ENCODE peak calls at places on chromosomes 5 and 9, in eight cellular contexts. One of them, this sample, is unnamed.

GRCh38 chr9:14993891-14994554 is 83.8 kb upstream of the FREM1 start:
- DNase-seq in H9: no peak
- DNase-seq in BJ: no peak
- DNase-seq in AG09319: no peak
- DNase-seq in right atrium auricular region: no peak
- DNase-seq in stomach: no peak
- DNase-seq in pancreas: no peak
- DNase-seq in astrocyte of the spinal cord: no peak
- DNase-seq in this sample: no peak

GRCh38 chr5:59066367-59067163 is 483.7 kb downstream of the RAB3C start:
- DNase-seq in H9: no peak
- DNase-seq in BJ: peak; percentile 31
- DNase-seq in AG09319: no peak
- DNase-seq in right atrium auricular region: no peak
- DNase-seq in stomach: no peak
- DNase-seq in pancreas: no peak
- DNase-seq in astrocyte of the spinal cord: peak; percentile 40
- DNase-seq in this sample: peak; percentile 68

GRCh38 chr9:4774209-4774608 is 18.5 kb upstream of the RCL1 start:
- DNase-seq in H9: no peak
- DNase-seq in BJ: no peak
- DNase-seq in AG09319: no peak
- DNase-seq in right atrium auricular region: peak; percentile 82
- DNase-seq in stomach: no peak
- DNase-seq in pancreas: no peak
- DNase-seq in astrocyte of the spinal cord: no peak
- DNase-seq in this sample: peak; percentile 90

GRCh38 chr5:172380992-172381643 is 73.2 kb downstream of the SH3PXD2B start:
- DNase-seq in H9: no peak
- DNase-seq in BJ: peak; percentile 23
- DNase-seq in AG09319: no peak
- DNase-seq in right atrium auricular region: peak; percentile 80
- DNase-seq in stomach: peak; percentile 52
- DNase-seq in pancreas: peak; percentile 73
- DNase-seq in astrocyte of the spinal cord: peak; percentile 77
- DNase-seq in this sample: no peak

GRCh38 chr5:95730011-95730700 is 980 bp upstream of the RHOBTB3 start:
- DNase-seq in H9: no peak
- DNase-seq in BJ: no peak
- DNase-seq in AG09319: no peak
- DNase-seq in right atrium auricular region: no peak
- DNase-seq in stomach: no peak
- DNase-seq in pancreas: no peak
- DNase-seq in astrocyte of the spinal cord: no peak
- DNase-seq in this sample: no peak

GRCh38 chr5:168327019-168327421 is 35.6 kb downstream of the WWC1 start:
- DNase-seq in H9: no peak
- DNase-seq in BJ: no peak
- DNase-seq in AG09319: no peak
- DNase-seq in right atrium auricular region: no peak
- DNase-seq in stomach: no peak
- DNase-seq in pancreas: no peak
- DNase-seq in astrocyte of the spinal cord: peak; percentile 31
- DNase-seq in this sample: no peak

GRCh38 chr9:99162759-99163364 is 57.9 kb downstream of the TGFBR1 start:
- DNase-seq in H9: no peak
- DNase-seq in BJ: no peak
- DNase-seq in AG09319: peak; percentile 20
- DNase-seq in right atrium auricular region: no peak
- DNase-seq in stomach: no peak
- DNase-seq in pancreas: no peak
- DNase-seq in astrocyte of the spinal cord: peak; percentile 49
- DNase-seq in this sample: peak; percentile 68

GRCh38 chr9:79610019-79610760 is 38.4 kb downstream of the TLE4 start:
- DNase-seq in H9: no peak
- DNase-seq in BJ: peak; percentile 74
- DNase-seq in AG09319: peak; percentile 74
- DNase-seq in right atrium auricular region: no peak
- DNase-seq in stomach: no peak
- DNase-seq in pancreas: no peak
- DNase-seq in astrocyte of the spinal cord: peak; percentile 79
- DNase-seq in this sample: no peak

GRCh38 chr9:137267933-137268355 is 9.6 kb upstream of the TOR4A start:
- DNase-seq in H9: no peak
- DNase-seq in BJ: no peak
- DNase-seq in AG09319: no peak
- DNase-seq in right atrium auricular region: no peak
- DNase-seq in stomach: no peak
- DNase-seq in pancreas: no peak
- DNase-seq in astrocyte of the spinal cord: no peak
- DNase-seq in this sample: no peak

DNA sequence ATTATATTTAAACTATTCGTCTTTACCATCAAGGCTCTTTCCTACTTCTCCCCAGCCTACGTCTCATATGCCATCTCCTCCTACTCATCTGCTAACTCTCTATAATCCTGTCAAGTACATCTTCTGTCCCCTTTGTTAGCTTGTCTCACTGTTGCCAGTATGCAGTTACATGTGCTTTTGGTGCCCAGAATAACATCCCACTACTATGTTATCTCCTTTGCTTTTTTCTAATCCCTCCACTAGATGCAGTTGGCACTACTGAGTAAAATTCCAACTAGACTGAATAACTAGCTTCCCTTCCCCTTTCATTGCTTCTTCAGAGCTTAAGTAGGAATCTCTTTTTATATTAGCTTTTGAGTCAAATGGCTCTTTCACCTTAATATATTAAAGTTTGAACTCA is 3.0 kb upstream of the ARRDC3 start:
- DNase-seq in H9: no peak
- DNase-seq in BJ: no peak
- DNase-seq in AG09319: no peak
- DNase-seq in right atrium auricular region: no peak
- DNase-seq in stomach: no peak
- DNase-seq in pancreas: no peak
- DNase-seq in astrocyte of the spinal cord: no peak
- DNase-seq in this sample: no peak
- TF ChIP-seq CTCF in H9: no peak
- TF ChIP-seq CTCF in BJ: peak; percentile 14
- TF ChIP-seq CTCF in AG09319: no peak
- TF ChIP-seq CTCF in right atrium auricular region: no peak
- TF ChIP-seq CTCF in stomach: no peak
- TF ChIP-seq CTCF in pancreas: no peak
- TF ChIP-seq CTCF in astrocyte of the spinal cord: no peak
- TF ChIP-seq CTCF in this sample: peak; percentile 22

GRCh38 chr5:42949348-42950090 is 90.6 kb downstream of the ANXA2R start:
- DNase-seq in H9: no peak
- DNase-seq in BJ: no peak
- DNase-seq in AG09319: no peak
- DNase-seq in right atrium auricular region: peak; percentile 65
- DNase-seq in stomach: peak; percentile 58
- DNase-seq in pancreas: no peak
- DNase-seq in astrocyte of the spinal cord: peak; percentile 81
- DNase-seq in this sample: peak; percentile 86
- TF ChIP-seq CTCF in H9: no peak
- TF ChIP-seq CTCF in BJ: peak; percentile 59
- TF ChIP-seq CTCF in AG09319: peak; percentile 30
- TF ChIP-seq CTCF in right atrium auricular region: no peak
- TF ChIP-seq CTCF in stomach: peak; percentile 7
- TF ChIP-seq CTCF in pancreas: no peak
- TF ChIP-seq CTCF in astrocyte of the spinal cord: peak; percentile 42
- TF ChIP-seq CTCF in this sample: peak; percentile 71

GRCh38 chr9:1429328-1429727 is 379.2 kb downstream of the DMRT2 start:
- DNase-seq in H9: no peak
- DNase-seq in BJ: no peak
- DNase-seq in AG09319: no peak
- DNase-seq in right atrium auricular region: no peak
- DNase-seq in stomach: no peak
- DNase-seq in pancreas: no peak
- DNase-seq in astrocyte of the spinal cord: no peak
- DNase-seq in this sample: peak; percentile 4
- TF ChIP-seq CTCF in H9: peak; percentile 57
- TF ChIP-seq CTCF in BJ: peak; percentile 20
- TF ChIP-seq CTCF in AG09319: peak; percentile 11
- TF ChIP-seq CTCF in right atrium auricular region: no peak
- TF ChIP-seq CTCF in stomach: no peak
- TF ChIP-seq CTCF in pancreas: no peak
- TF ChIP-seq CTCF in astrocyte of the spinal cord: peak; percentile 7
- TF ChIP-seq CTCF in this sample: peak; percentile 13

GRCh38 chr9:103152473-103152872 is 157.3 kb downstream of the CYLC2 start:
- DNase-seq in H9: no peak
- DNase-seq in BJ: no peak
- DNase-seq in AG09319: no peak
- DNase-seq in right atrium auricular region: no peak
- DNase-seq in stomach: no peak
- DNase-seq in pancreas: no peak
- DNase-seq in astrocyte of the spinal cord: no peak
- DNase-seq in this sample: peak; percentile 0
- TF ChIP-seq CTCF in H9: peak; percentile 56
- TF ChIP-seq CTCF in BJ: no peak
- TF ChIP-seq CTCF in AG09319: no peak
- TF ChIP-seq CTCF in right atrium auricular region: no peak
- TF ChIP-seq CTCF in stomach: no peak
- TF ChIP-seq CTCF in pancreas: no peak
- TF ChIP-seq CTCF in astrocyte of the spinal cord: no peak
- TF ChIP-seq CTCF in this sample: no peak

GRCh38 chr5:117326997-117327396 is 752.4 kb upstream of the SEMA6A start:
- DNase-seq in H9: no peak
- DNase-seq in BJ: no peak
- DNase-seq in AG09319: no peak
- DNase-seq in right atrium auricular region: no peak
- DNase-seq in stomach: no peak
- DNase-seq in pancreas: no peak
- DNase-seq in astrocyte of the spinal cord: no peak
- DNase-seq in this sample: no peak
- TF ChIP-seq CTCF in H9: peak; percentile 40
- TF ChIP-seq CTCF in BJ: no peak
- TF ChIP-seq CTCF in AG09319: no peak
- TF ChIP-seq CTCF in right atrium auricular region: no peak
- TF ChIP-seq CTCF in stomach: no peak
- TF ChIP-seq CTCF in pancreas: no peak
- TF ChIP-seq CTCF in astrocyte of the spinal cord: no peak
- TF ChIP-seq CTCF in this sample: no peak

GRCh38 chr9:35612843-35613242 is 5.4 kb downstream of the CD72 start:
- DNase-seq in H9: no peak
- DNase-seq in BJ: no peak
- DNase-seq in AG09319: no peak
- DNase-seq in right atrium auricular region: no peak
- DNase-seq in stomach: no peak
- DNase-seq in pancreas: no peak
- DNase-seq in astrocyte of the spinal cord: no peak
- DNase-seq in this sample: no peak

GRCh38 chr9:35609820-35610163 is 4.7 kb downstream of the TESK1 start:
- DNase-seq in H9: no peak
- DNase-seq in BJ: no peak
- DNase-seq in AG09319: no peak
- DNase-seq in right atrium auricular region: no peak
- DNase-seq in stomach: no peak
- DNase-seq in pancreas: no peak
- DNase-seq in astrocyte of the spinal cord: no peak
- DNase-seq in this sample: no peak

GRCh38 chr9:35609001-35609819 is 4.1 kb downstream of the TESK1 start:
- DNase-seq in H9: no peak
- DNase-seq in BJ: no peak
- DNase-seq in AG09319: no peak
- DNase-seq in right atrium auricular region: no peak
- DNase-seq in stomach: no peak
- DNase-seq in pancreas: peak; percentile 75
- DNase-seq in astrocyte of the spinal cord: no peak
- DNase-seq in this sample: no peak

GRCh38 chr9:35608221-35608620 is 3.2 kb downstream of the TESK1 start:
- DNase-seq in H9: no peak
- DNase-seq in BJ: no peak
- DNase-seq in AG09319: no peak
- DNase-seq in right atrium auricular region: no peak
- DNase-seq in stomach: no peak
- DNase-seq in pancreas: no peak
- DNase-seq in astrocyte of the spinal cord: no peak
- DNase-seq in this sample: no peak

GRCh38 chr9:35611230-35611797 is 6.3 kb downstream of the TESK1 start:
- DNase-seq in H9: peak; percentile 58
- DNase-seq in BJ: no peak
- DNase-seq in AG09319: no peak
- DNase-seq in right atrium auricular region: no peak
- DNase-seq in stomach: peak; percentile 45
- DNase-seq in pancreas: no peak
- DNase-seq in astrocyte of the spinal cord: peak; percentile 38
- DNase-seq in this sample: peak; percentile 65
- TF ChIP-seq CTCF in H9: peak; percentile 74
- TF ChIP-seq CTCF in BJ: peak; percentile 82
- TF ChIP-seq CTCF in AG09319: peak; percentile 70
- TF ChIP-seq CTCF in right atrium auricular region: peak; percentile 44
- TF ChIP-seq CTCF in stomach: peak; percentile 22
- TF ChIP-seq CTCF in pancreas: peak; percentile 29
- TF ChIP-seq CTCF in astrocyte of the spinal cord: peak; percentile 83
- TF ChIP-seq CTCF in this sample: peak; percentile 83

DNA sequence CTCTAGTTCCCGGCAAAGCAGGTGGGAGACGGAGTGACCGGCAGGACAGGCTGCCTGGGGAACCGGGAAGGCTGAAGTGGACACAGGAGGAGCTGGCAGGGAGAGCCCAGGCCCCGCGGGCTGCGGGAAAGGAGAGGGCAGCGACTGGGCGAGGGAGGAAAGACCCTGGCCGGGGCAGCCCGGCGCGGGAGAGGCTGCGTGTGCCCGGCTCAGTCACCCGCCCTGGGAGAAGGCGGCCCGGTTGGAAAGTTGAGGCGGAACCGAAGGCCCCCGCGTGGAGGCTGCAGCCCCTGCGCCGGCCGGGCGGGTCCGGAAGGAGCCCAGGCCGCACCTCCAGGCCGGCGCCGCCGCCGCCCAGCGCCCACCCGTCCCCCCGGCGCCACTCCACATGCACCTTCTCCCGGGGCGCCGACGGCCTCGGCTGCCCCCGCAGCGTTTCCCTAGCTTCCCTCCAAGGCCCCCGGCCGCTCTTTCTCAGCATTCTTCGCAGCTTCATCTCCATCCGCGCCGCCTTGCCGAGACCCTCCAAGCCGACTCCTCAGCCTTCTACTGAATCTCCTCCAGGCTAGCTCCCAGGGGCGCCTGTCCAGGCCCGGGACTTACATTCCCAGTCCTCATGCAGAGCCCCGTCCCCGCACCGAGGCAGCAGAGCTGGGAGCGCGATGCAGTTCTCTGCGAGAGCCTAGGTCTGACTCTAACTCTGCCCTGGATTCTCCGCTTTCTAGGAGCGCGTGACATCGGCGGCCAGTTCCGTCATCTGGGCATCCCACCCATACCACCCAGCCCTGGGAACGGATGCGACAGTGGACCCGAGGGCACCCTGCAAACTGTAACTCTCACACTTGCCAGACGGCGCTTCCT is 152.0 kb downstream of the ERCC6L2 start:
- DNase-seq in H9: peak; percentile 49
- DNase-seq in BJ: no peak
- DNase-seq in AG09319: no peak
- DNase-seq in right atrium auricular region: no peak
- DNase-seq in stomach: no peak
- DNase-seq in pancreas: peak; percentile 63
- DNase-seq in astrocyte of the spinal cord: no peak
- DNase-seq in this sample: no peak
- TF ChIP-seq CTCF in H9: no peak
- TF ChIP-seq CTCF in BJ: no peak
- TF ChIP-seq CTCF in AG09319: no peak
- TF ChIP-seq CTCF in right atrium auricular region: no peak
- TF ChIP-seq CTCF in stomach: peak; percentile 21
- TF ChIP-seq CTCF in pancreas: no peak
- TF ChIP-seq CTCF in astrocyte of the spinal cord: no peak
- TF ChIP-seq CTCF in this sample: no peak

This sample was measured in choroid plexus epithelial cell.